ENCODE peak calls at places on chromosomes 2 and 18, in six cellular contexts. U is choroid plexus epithelial cell; Q is activated CD8-positive, alpha-beta memory T cell treated with anti-CD3 and anti-CD28 coated beads, Interleukin-2, amount 50 U/mL, for 48 hours; F is GM04504; P is right lobe of liver; B is SIG-M5. G is an unnamed sample.

GRCh38 chr2:27638709-27639108 is 9.9 kb downstream of the GPN1 start:
- DNase-seq in U (peak), F (peak), B (no peak), Q (no peak), P (no peak), G (no peak)

GRCh38 chr2:138818479-138818878 is 38.3 kb upstream of the NXPH2 start:
- DNase-seq in Q (no peak), P (no peak), B (no peak), U (no peak), F (no peak), G (no peak)

GRCh38 chr2:46308629-46309028 is 11.4 kb downstream of the EPAS1 start:
- DNase-seq in F (no peak), P (no peak), Q (no peak), U (no peak), B (no peak), G (no peak)

GRCh38 chr2:143577489-143577888 is 448.3 kb downstream of the ARHGAP15 start:
- DNase-seq in P (no peak), F (no peak), B (no peak), Q (no peak), U (no peak), G (no peak)

GRCh38 chr2:95264626-95265025 is 9.6 kb upstream of the PROM2 start:
- DNase-seq in U (no peak), B (no peak), F (no peak), P (no peak), Q (no peak), G (no peak)

GRCh38 chr2:41409328-41409727 is 638.5 kb upstream of the PKDCC start:
- DNase-seq in F (no peak), U (no peak), P (no peak), B (no peak), Q (no peak), G (no peak)

GRCh38 chr18:22136395-22136794 is 33.0 kb upstream of the GATA6 start:
- DNase-seq in F (no peak), B (no peak), P (no peak), U (peak), Q (no peak), G (peak)

GRCh38 chr2:49241506-49241905 is 87.2 kb upstream of the FSHR start:
- DNase-seq in P (no peak), U (peak), F (no peak), B (no peak), Q (no peak), G (no peak)

GRCh38 chr18:56246912-56247311 is 391.5 kb downstream of the TXNL1 start:
- DNase-seq in U (no peak), B (no peak), Q (no peak), P (no peak), F (no peak), G (no peak)

GRCh38 chr2:23925702-23926288 is 1.1 kb downstream of the ATAD2B start:
- DNase-seq in U (peak), Q (no peak), P (peak), F (no peak), B (peak), G (no peak)

GRCh38 chr18:5914016-5914415 is 18.7 kb upstream of the TMEM200C start:
- DNase-seq in U (no peak), P (no peak), F (no peak), Q (no peak), B (no peak), G (no peak)

GRCh38 chr2:10439185-10439879 is 8.8 kb downstream of the ODC1 start:
- DNase-seq in F (no peak), B (no peak), U (peak), P (no peak), Q (no peak), G (no peak)

GRCh38 chr2:8329660-8330622 is 351.9 kb upstream of the ID2 start:
- DNase-seq in P (peak), U (no peak), B (no peak), F (no peak), Q (no peak), G (no peak)

GRCh38 chr2:86453838-86454237 is 12.7 kb downstream of the KDM3A start:
- DNase-seq in U (peak), P (no peak), Q (no peak), F (peak), B (no peak), G (no peak)

GRCh38 chr2:239919779-239920545 is 105.2 kb downstream of the NDUFA10 start:
- DNase-seq in Q (no peak), B (no peak), P (no peak), F (no peak), U (no peak), G (no peak)

GRCh38 chr2:67008114-67008513 is 389.0 kb upstream of the ETAA1 start:
- DNase-seq in P (no peak), U (no peak), F (no peak), B (no peak), Q (no peak), G (no peak)

GRCh38 chr2:177464549-177464948 is 72.0 kb downstream of the AGPS start:
- DNase-seq in P (no peak), Q (no peak), B (no peak), F (no peak), U (peak), G (no peak)

GRCh38 chr2:100817388-100817985 is 2.5 kb upstream of the NPAS2 start:
- DNase-seq in U (no peak), F (no peak), B (no peak), Q (no peak), P (no peak), G (no peak)

GRCh38 chr2:178279142-178279541 is 84.8 kb downstream of the OSBPL6 start:
- DNase-seq in F (peak), U (peak), P (no peak), B (no peak), Q (no peak), G (peak)

GRCh38 chr2:1972428-1972827 is 228.1 kb upstream of the PXDN start:
- DNase-seq in F (peak), U (peak), Q (no peak), B (no peak), P (no peak), G (no peak)

GRCh38 chr2:47031909-47032668 is 116.5 kb upstream of the MCFD2 start:
- DNase-seq in Q (no peak), U (peak), F (no peak), P (no peak), B (no peak), G (no peak)

GRCh38 chr2:130744287-130745117 is 10.8 kb upstream of the AMER3 start:
- DNase-seq in B (no peak), P (no peak), F (no peak), U (no peak), Q (no peak), G (no peak)

GRCh38 chr2:12173271-12173942 is 427.0 kb downstream of the LPIN1 start:
- DNase-seq in U (peak), Q (no peak), F (no peak), B (no peak), P (no peak), G (no peak)

GRCh38 chr2:222672068-222672401 is 577 bp downstream of the MOGAT1 start:
- DNase-seq in P (no peak), U (no peak), F (no peak), B (no peak), Q (no peak), G (no peak)